ENCODE peak calls at places on chromosome X, in ten cellular contexts. V is A549, T is stomach, Y is heart left ventricle, S is IMR-90, H is Peyer's patch, L is H54, N is GM12892, U is suprapubic skin, J is lower leg skin. I is an unnamed sample.

GRCh38 chrX:39112143-39112542 is 310.9 kb downstream of the MID1IP1 start:
- DNase-seq in T (no peak), H (no peak), U (no peak), V (no peak), L (no peak), Y (no peak), S (no peak), N (no peak), J (no peak), I (no peak)

GRCh38 chrX:121010218-121010617 is 24.7 kb upstream of the CT47A1 start:
- DNase-seq in S (no peak), U (no peak), V (no peak), L (peak), T (no peak), H (no peak), J (no peak), N (no peak), Y (no peak), I (no peak)

GRCh38 chrX:71938371-71938770 is 27.7 kb downstream of the NHSL2 start:
- DNase-seq in Y (no peak), V (no peak), N (no peak), H (no peak), U (no peak), S (no peak), T (no peak), J (no peak), L (no peak), I (no peak)

GRCh38 chrX:32448320-32448719 is 763.0 kb downstream of the DMD start:
- DNase-seq in V (no peak), U (no peak), Y (no peak), J (no peak), N (no peak), S (no peak), T (no peak), L (no peak), H (no peak), I (no peak)

GRCh38 chrX:112844250-112844649 is 3.6 kb upstream of the AMOT start:
- DNase-seq in V (no peak), H (no peak), L (no peak), Y (no peak), U (no peak), S (peak), J (no peak), T (no peak), N (no peak), I (no peak)

GRCh38 chrX:46601283-46601682 is 27.7 kb downstream of the CHST7 start:
- DNase-seq in U (no peak), Y (no peak), N (no peak), T (no peak), S (peak), L (no peak), J (no peak), V (no peak), H (no peak), I (no peak)

GRCh38 chrX:56995271-56995994 is at the start of gene SPIN3:
- DNase-seq in T (peak), U (peak), Y (peak), J (peak), L (no peak), H (peak), N (peak), S (peak), V (peak), I (peak)

GRCh38 chrX:139506318-139506717 is 24.2 kb upstream of the F9 start:
- DNase-seq in J (no peak), V (no peak), L (no peak), S (no peak), U (no peak), H (no peak), Y (no peak), T (no peak), N (no peak), I (no peak)

GRCh38 chrX:77694491-77694890 is 91.5 kb downstream of the ATRX start:
- DNase-seq in T (no peak), N (no peak), J (no peak), H (no peak), Y (no peak), U (no peak), S (no peak), L (no peak), V (no peak), I (no peak)

GRCh38 chrX:155767101-155767878 is 113.9 kb upstream of the VAMP7 start:
- DNase-seq in N (no peak), T (peak), H (peak), J (no peak), S (peak), U (no peak), V (peak), Y (peak), L (peak), I (peak)

GRCh38 chrX:132956421-132957210 is 1.8 kb downstream of the HS6ST2 start:
- DNase-seq in H (no peak), N (no peak), S (no peak), V (no peak), T (no peak), U (no peak), Y (no peak), J (no peak), L (no peak), I (peak)

GRCh38 chrX:40004916-40005289 is 92.9 kb downstream of the BCOR start:
- DNase-seq in T (no peak), H (no peak), S (no peak), N (no peak), V (no peak), U (no peak), L (no peak), Y (no peak), J (no peak), I (no peak)

GRCh38 chrX:1462596-1463251 is 10.0 kb upstream of the ASMTL start:
- DNase-seq in V (no peak), J (peak), N (no peak), Y (peak), T (peak), U (peak), S (peak), H (peak), L (peak), I (peak)

GRCh38 chrX:150363561-150364346 is 637 bp downstream of the MAMLD1 start:
- DNase-seq in N (no peak), H (no peak), J (no peak), T (no peak), L (no peak), Y (peak), S (peak), U (no peak), V (peak), I (no peak)

GRCh38 chrX:51144828-51145442 is 187.7 kb upstream of the NUDT10 start:
- DNase-seq in Y (no peak), S (peak), N (peak), H (peak), U (no peak), V (peak), J (no peak), L (no peak), T (no peak), I (peak)

GRCh38 chrX:150050387-150050786 is 112.1 kb upstream of the EOLA2 start:
- DNase-seq in T (no peak), U (no peak), Y (no peak), V (no peak), S (no peak), J (no peak), L (no peak), H (no peak), N (no peak), I (no peak)

GRCh38 chrX:154378059-154378798 is 866 bp upstream of the EMD start:
- DNase-seq in H (no peak), T (peak), L (no peak), N (peak), S (peak), J (peak), Y (peak), U (no peak), V (peak), I (no peak)

GRCh38 chrX:154380787-154381186 is 1.7 kb downstream of the EMD start:
- DNase-seq in Y (no peak), N (no peak), T (no peak), V (no peak), L (no peak), U (no peak), J (no peak), H (no peak), S (no peak), I (no peak)

GRCh38 chrX:154378799-154379568 is at the start of gene EMD:
- DNase-seq in N (peak), S (peak), U (peak), V (peak), L (peak), T (peak), Y (peak), H (peak), J (peak), I (peak)

GRCh38 chrX:154380153-154380552 is 1.1 kb downstream of the EMD start:
- DNase-seq in T (no peak), J (no peak), Y (no peak), N (no peak), L (no peak), U (no peak), H (no peak), V (no peak), S (peak), I (no peak)

GRCh38 chrX:154379569-154379951 is 465 bp downstream of the EMD start:
- DNase-seq in V (no peak), Y (no peak), H (no peak), J (no peak), N (no peak), S (no peak), T (no peak), U (no peak), L (no peak), I (no peak)
- TF ChIP-seq POLR2A in V (no peak), Y (no peak), H (no peak), J (no peak), N (no peak), S (peak), T (no peak), U (no peak), L (no peak), I (no peak)

DNA sequence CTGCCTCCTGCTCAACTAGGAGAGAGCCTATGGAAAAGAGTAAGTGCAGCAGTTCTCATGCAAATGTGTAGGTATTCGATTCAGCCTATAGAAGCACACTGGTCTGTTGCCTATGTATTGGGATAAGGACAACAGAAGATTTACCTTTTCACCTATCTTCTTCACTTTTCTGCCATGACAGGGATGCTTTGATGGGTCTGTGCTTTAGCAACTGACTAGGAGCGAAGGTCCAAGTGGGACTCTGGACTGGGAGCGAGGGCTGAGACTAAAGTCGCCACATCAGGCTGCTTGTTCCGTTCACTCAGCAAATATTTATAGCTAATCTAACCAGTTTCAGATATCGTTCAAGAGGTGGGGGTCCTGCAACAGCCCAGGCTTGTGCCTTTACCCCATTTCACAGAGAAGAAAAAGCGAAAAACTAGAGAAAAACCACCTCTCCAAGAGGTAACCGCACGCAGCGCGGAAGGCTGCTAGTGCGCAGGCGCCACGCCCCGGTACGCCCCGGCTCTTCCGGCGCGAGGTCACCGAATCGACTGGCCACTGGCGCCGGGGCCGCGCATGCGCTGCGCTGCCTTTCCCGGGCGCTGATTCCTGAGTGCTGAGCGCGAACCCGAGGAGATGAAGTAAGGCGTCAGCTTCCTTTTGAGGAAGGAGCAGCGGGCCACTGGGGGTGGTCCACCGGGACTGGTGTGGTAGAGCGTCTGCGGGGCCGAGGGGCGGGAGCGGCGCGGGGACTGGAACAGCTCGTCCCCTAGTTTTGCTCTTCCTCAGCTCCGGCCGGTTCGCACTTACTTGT is at the start of gene RBMX2:
- DNase-seq in N (peak), S (peak), T (peak), L (peak), J (peak), U (peak), H (peak), Y (peak), V (peak), I (peak)
- TF ChIP-seq POLR2A in N (peak), S (no peak), T (no peak), L (peak), J (no peak), U (no peak), H (peak), Y (peak), V (peak), I (no peak)

GRCh38 chrX:30887721-30888120 is 1.3 kb downstream of the TAB3 start:
- DNase-seq in S (no peak), H (no peak), L (no peak), N (no peak), V (no peak), U (no peak), T (no peak), J (no peak), Y (no peak), I (no peak)
- TF ChIP-seq POLR2A in S (no peak), H (no peak), L (no peak), N (no peak), V (no peak), U (no peak), T (no peak), J (no peak), Y (no peak), I (no peak)

DNA sequence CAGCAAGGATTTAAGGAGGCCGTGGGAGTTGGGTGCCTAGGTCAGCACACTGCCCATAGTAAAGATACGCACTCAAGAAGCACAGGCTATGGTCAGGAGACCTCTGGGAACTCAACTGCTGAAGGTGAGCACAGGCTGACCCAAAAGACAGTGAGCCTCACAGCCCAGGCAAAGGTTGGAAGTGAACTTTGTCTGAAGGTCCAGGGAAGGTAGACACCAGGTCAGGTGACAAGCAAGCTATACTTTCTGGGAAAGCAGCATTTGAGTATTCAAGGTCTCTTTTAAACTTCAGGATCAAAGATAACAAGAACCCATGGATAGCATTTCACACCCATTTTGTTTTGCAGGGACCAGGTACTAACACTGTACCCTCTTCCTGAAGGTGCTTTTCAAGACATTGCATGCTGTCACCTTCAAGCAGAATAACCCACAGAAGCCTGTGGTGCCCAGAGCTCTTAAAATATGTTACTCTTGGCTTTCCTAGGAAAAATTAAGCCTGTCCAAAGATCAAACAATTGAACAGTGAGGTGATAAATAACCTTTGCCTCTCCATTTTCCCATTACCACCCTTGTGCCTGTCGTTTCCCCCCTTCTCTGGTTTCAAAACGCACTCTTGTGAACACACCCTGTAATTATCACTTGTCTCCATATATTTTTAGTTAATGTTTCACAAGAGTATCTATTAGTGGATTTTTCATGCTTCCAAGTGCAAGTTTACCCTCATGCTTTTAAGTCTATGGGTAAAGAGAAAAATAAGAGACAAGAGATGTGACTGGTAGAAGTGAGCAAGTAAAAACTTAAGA is 3.4 kb upstream of the S100G start:
- DNase-seq in H (no peak), Y (no peak), J (no peak), N (no peak), U (no peak), T (no peak), L (no peak), V (no peak), S (no peak), I (no peak)
- TF ChIP-seq POLR2A in H (no peak), Y (no peak), J (no peak), N (no peak), U (no peak), T (no peak), L (no peak), V (no peak), S (no peak), I (no peak)

DNA sequence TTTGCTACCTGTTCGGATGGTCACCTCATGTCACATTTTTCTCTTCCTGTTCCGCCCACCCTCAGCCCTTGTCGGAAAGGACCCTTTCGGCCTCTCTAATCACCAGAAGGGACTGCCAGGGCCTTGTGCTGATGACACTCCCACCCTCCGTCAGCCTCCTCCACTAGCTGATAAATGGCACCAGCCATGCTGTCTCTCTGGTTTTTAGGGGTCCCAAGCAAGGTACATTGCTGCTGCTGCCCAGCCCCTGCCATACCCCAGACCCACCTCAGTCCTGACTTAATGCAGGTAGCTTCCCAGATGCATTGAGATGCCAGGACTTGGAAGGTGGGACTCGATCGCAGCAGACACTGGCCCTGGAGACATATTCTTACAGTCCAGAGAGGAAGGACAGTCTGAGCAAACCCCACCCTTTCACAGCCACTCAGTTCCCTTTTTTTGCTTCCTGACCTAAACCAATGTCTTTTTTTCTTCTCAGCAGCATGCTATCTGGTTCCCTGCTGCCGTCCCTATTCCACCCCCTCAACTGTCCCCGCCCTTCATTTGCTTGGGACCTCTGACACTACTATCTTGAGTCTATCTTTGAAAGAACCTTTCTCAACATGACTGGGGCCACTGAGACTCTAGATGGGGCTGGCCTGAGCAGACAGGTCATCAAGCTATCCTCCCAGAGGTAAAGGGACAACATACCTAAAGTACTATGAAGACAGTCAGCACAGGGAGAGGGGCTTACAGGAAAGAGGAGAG is at the start of gene BTK:
- DNase-seq in S (no peak), L (no peak), N (no peak), Y (no peak), J (no peak), H (peak), U (no peak), T (no peak), V (no peak), I (no peak)
- TF ChIP-seq POLR2A in S (no peak), L (no peak), N (peak), Y (no peak), J (no peak), H (no peak), U (no peak), T (no peak), V (no peak), I (no peak)

DNA sequence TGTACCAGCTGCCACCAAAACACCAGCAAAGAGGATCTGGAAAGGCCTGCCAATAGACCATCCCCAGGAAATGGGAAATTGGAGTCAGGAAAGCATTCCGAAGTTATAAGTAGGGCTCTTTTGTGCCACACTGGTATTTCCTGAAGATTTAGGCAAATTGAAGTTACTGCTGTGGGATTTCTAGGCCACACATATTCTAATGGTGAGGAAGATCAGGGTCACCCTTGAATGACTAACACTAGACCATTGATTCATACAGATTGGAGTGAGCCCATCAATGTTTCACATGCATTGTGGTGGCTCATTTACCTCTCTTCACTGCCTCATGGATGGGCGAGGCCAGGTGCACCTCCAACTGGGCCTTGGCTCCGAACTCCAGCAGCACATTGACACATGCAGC is 22.6 kb downstream of the ASB11 start:
- DNase-seq in Y (no peak), V (no peak), J (no peak), T (no peak), L (no peak), H (no peak), U (no peak), N (no peak), S (no peak), I (no peak)
- TF ChIP-seq POLR2A in Y (no peak), V (no peak), J (no peak), T (no peak), L (no peak), H (no peak), U (no peak), N (no peak), S (no peak), I (no peak)

DNA sequence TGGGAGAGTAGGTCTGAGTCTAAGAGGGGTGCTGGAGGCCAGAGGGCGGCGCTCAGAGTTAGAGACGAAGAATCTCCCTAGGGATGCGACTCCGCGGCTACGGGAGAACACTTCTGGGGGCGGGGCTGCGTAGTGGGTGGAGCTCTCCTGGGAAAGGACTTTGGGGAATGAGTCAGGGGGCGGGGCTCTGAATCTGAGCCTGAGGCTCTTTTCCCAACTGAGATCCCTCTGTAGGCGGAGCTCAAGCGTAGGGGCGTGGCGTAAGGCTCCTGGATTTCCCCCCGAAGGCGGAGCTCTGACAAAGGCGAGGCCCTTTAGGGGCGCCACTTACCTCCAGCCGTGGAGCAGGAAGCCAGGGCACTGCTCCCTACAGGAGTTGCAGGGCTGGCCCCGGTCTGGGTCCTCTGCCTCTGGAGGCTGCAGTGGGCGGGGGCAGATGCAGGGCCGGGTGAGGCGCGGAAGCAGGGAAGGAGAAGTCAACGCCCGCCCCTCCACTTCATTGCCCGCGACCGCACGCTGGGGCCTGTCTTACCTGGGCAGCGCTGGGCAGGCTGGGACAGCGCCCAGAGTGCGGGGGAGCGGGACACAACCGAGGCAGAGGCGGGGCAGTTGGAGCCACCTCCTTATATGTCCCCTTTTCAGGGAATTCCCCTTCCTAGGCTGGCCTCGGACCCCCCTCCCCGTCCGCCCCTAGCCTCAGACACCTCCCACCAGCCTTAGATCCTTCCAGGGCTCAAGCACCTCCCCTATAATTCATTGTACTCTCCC is 1.7 kb downstream of the PRICKLE3 start:
- DNase-seq in H (peak), S (peak), U (peak), J (peak), V (peak), Y (peak), L (no peak), T (peak), N (no peak), I (peak)
- TF ChIP-seq POLR2A in H (peak), S (no peak), U (no peak), J (no peak), V (peak), Y (peak), L (no peak), T (no peak), N (peak), I (peak)

GRCh38 chrX:153471663-153472280 is 1.4 kb upstream of the HAUS7 start:
- DNase-seq in V (no peak), Y (no peak), L (no peak), T (no peak), U (no peak), N (no peak), J (no peak), H (no peak), S (peak), I (no peak)

GRCh38 chrX:153468008-153468580 is 2.3 kb downstream of the HAUS7 start:
- DNase-seq in H (no peak), N (no peak), J (no peak), S (peak), L (no peak), V (no peak), Y (no peak), T (no peak), U (no peak), I (no peak)

GRCh38 chrX:153469811-153470410 is 465 bp downstream of the HAUS7 start:
- DNase-seq in U (no peak), S (peak), H (peak), Y (no peak), N (no peak), J (no peak), T (no peak), L (peak), V (peak), I (no peak)

GRCh38 chrX:153473126-153473525 is 2.8 kb upstream of the HAUS7 start:
- DNase-seq in S (no peak), N (no peak), L (no peak), T (no peak), J (no peak), H (no peak), Y (no peak), U (no peak), V (no peak), I (no peak)

GRCh38 chrX:153470411-153471363 is at the start of gene HAUS7:
- DNase-seq in N (peak), H (peak), S (peak), U (peak), Y (peak), V (peak), L (peak), J (peak), T (peak), I (peak)
- TF ChIP-seq POLR2A in N (no peak), H (no peak), S (no peak), U (no peak), Y (peak), V (peak), L (peak), J (no peak), T (no peak), I (no peak)

I was measured in H1.